ENCODE peak calls at places on chromosomes 4 and X, in nine cellular contexts. N, D, J, Y, T, C, Z, R and P are unnamed samples.

GRCh38 chrX:97841544-97842179 is 958.0 kb downstream of the RPA4 start:
- DNase-seq in N (no peak), D (no peak), J (no peak), Y (no peak), T (no peak), C (no peak), Z (no peak), R (no peak), P (no peak)

GRCh38 chr4:36222702-36223101 is 21.6 kb downstream of the ARAP2 start:
- DNase-seq in N (no peak), D (no peak), J (peak; percentile 14), Y (no peak), T (no peak), C (no peak), Z (no peak), R (no peak), P (no peak)

GRCh38 chr4:53688186-53688790 is 97.0 kb upstream of the LNX1 start:
- DNase-seq in N (peak; percentile 98), D (peak; percentile 94), J (peak; percentile 100), Y (peak; percentile 3), T (no peak), C (peak; percentile 97), Z (peak; percentile 97), R (peak; percentile 99), P (peak; percentile 98)

GRCh38 chr4:136009258-136009832 is 1522.9 kb downstream of the PCDH18 start:
- DNase-seq in N (no peak), D (no peak), J (no peak), Y (no peak), T (no peak), C (no peak), Z (no peak), R (no peak), P (no peak)

GRCh38 chrX:53036149-53036548 is 12.4 kb upstream of the GPR173 start:
- DNase-seq in N (no peak), D (no peak), J (no peak), Y (no peak), T (no peak), C (no peak), Z (no peak), R (no peak), P (no peak)

GRCh38 chr4:72602396-72602795 is 33.4 kb upstream of the ADAMTS3 start:
- DNase-seq in N (no peak), D (no peak), J (no peak), Y (no peak), T (no peak), C (no peak), Z (peak; percentile 48), R (no peak), P (no peak)

GRCh38 chr4:31692407-31692940 is 972.3 kb downstream of the PCDH7 start:
- DNase-seq in N (no peak), D (no peak), J (no peak), Y (no peak), T (no peak), C (no peak), Z (no peak), R (no peak), P (no peak)

GRCh38 chr4:36446275-36446674 is 164.9 kb downstream of the DTHD1 start:
- DNase-seq in N (no peak), D (no peak), J (no peak), Y (no peak), T (no peak), C (no peak), Z (no peak), R (no peak), P (no peak)

GRCh38 chrX:38563006-38563405 is 1.7 kb downstream of the TSPAN7 start:
- DNase-seq in N (no peak), D (no peak), J (no peak), Y (peak; percentile 1), T (no peak), C (no peak), Z (no peak), R (no peak), P (no peak)

GRCh38 chr4:86848732-86849617 is at the start of gene SLC10A6:
- DNase-seq in N (no peak), D (no peak), J (no peak), Y (no peak), T (no peak), C (no peak), Z (no peak), R (peak; percentile 49), P (no peak)

GRCh38 chr4:86846921-86847320 is 2.3 kb downstream of the SLC10A6 start:
- DNase-seq in N (no peak), D (no peak), J (peak; percentile 41), Y (no peak), T (no peak), C (peak; percentile 84), Z (no peak), R (peak; percentile 76), P (peak; percentile 86)

GRCh38 chr4:86847576-86847975 is 1.6 kb downstream of the SLC10A6 start:
- DNase-seq in N (no peak), D (no peak), J (no peak), Y (no peak), T (no peak), C (no peak), Z (no peak), R (no peak), P (no peak)

GRCh38 chr4:86845593-86845992 is 3.6 kb downstream of the SLC10A6 start:
- DNase-seq in N (no peak), D (no peak), J (no peak), Y (no peak), T (no peak), C (no peak), Z (peak; percentile 89), R (no peak), P (no peak)

DNA sequence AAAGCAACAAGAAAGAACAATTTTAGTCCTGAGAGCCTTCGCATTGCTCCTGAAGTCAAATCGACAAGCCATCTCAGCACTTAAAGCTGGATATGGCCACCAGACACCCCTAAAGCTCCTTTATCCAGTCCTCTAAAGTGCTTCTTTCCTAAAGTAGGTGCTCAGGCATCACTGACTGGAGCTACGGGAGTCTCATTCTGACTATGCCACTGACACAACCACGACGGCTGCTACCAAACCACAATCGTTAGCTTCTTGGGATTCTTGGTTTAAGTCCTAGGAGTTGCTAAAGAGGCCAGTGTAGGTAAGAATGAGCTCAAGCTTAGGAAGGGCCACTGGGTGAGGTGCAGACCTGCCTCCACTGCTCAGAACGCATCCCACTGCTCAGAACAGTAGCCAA is 1.0 kb downstream of the SLC10A6 start:
- DNase-seq in N (no peak), D (no peak), J (peak; percentile 62), Y (no peak), T (no peak), C (peak; percentile 47), Z (no peak), R (peak; percentile 72), P (no peak)
- H3K4me3 ChIP-seq in N (no peak overlapping the region), D (no peak overlapping the region), J (no peak overlapping the region), Y (no peak overlapping the region), T (peak overlapping the region; percentile 34), C (peak overlapping the region; percentile 20), Z (no peak overlapping the region), R (no peak overlapping the region), P (no peak overlapping the region)

GRCh38 chr4:166073783-166074182 is 200.7 kb downstream of the TLL1 start:
- DNase-seq in N (no peak), D (no peak), J (no peak), Y (no peak), T (no peak), C (no peak), Z (no peak), R (no peak), P (no peak)

GRCh38 chr4:166077782-166078181 is 204.7 kb downstream of the TLL1 start:
- DNase-seq in N (no peak), D (no peak), J (no peak), Y (no peak), T (no peak), C (no peak), Z (no peak), R (no peak), P (no peak)

GRCh38 chr4:166078956-166079355 is 205.9 kb downstream of the TLL1 start:
- DNase-seq in N (no peak), D (no peak), J (no peak), Y (no peak), T (no peak), C (no peak), Z (peak; percentile 16), R (no peak), P (no peak)

GRCh38 chr4:166075599-166075998 is 202.6 kb downstream of the TLL1 start:
- DNase-seq in N (no peak), D (no peak), J (no peak), Y (no peak), T (no peak), C (no peak), Z (no peak), R (no peak), P (no peak)

DNA sequence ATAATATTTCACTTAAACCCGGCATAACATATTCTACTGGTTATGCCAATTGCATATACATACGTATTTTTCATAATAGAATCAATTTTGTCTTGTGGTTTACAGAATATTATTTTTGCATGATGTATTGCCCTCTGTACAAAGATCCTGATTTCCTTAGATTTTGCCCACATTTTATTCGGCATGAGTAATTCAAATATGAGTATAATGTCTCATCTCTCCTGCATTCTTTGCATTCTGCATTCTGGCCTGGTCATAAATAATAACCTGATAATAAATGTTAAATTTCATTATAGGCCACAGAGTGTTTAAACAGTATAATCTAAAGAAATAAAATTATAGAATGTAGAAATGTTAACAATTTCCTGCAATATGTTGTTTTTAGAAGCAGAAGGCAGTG is 205.3 kb downstream of the TLL1 start:
- DNase-seq in N (no peak), D (no peak), J (no peak), Y (no peak), T (no peak), C (no peak), Z (no peak), R (no peak), P (no peak)
- H3K4me3 ChIP-seq in N (no peak overlapping the region), D (no peak overlapping the region), J (no peak overlapping the region), Y (no peak overlapping the region), T (no peak overlapping the region), C (no peak overlapping the region), Z (no peak overlapping the region), R (no peak overlapping the region), P (no peak overlapping the region)

DNA sequence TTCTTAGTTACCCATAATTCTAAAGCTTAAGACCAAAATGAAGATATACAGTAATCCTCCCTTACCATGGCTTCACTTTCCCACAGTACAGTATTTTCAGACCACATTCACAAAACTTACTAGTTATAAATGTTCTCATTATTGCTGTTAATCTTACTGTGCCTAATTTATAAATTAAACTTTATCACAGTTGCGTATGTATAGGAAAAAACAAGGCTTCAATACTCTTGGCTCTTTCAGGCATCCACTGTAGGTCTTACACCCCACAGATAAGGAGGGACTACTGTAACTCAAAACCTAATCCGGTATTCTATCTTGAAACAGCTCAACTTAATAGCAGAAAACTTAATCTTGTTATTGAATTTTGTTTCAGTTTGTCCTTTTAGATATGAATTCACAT is 3.6 kb downstream of the HMGB2 start:
- DNase-seq in N (no peak), D (no peak), J (no peak), Y (no peak), T (no peak), C (no peak), Z (no peak), R (no peak), P (no peak)
- H3K4me3 ChIP-seq in N (no peak overlapping the region), D (no peak overlapping the region), J (no peak overlapping the region), Y (no peak overlapping the region), T (no peak overlapping the region), C (no peak overlapping the region), Z (no peak overlapping the region), R (no peak overlapping the region), P (no peak overlapping the region)

DNA sequence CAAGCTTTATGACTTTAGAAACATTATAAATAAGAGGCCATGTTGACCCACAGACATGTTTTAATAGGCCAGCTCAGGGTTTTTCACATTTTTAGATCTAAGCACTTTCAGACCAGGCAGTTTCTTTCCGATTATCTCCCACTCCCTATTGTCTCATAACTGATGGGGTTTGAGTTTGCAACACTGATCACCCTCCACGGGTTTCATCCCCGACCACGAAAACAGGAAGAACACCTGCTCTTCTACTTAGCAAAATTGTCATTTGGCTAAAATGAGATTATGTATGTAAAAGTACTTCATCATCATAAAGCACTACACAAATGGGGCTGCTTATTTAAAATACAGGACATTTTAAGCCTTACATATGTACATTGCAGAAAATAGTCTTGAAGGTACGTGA is 407.9 kb downstream of the HNRNPD start:
- DNase-seq in N (no peak), D (no peak), J (no peak), Y (no peak), T (no peak), C (no peak), Z (no peak), R (no peak), P (no peak)
- H3K4me3 ChIP-seq in N (no peak overlapping the region), D (no peak overlapping the region), J (no peak overlapping the region), Y (no peak overlapping the region), T (no peak overlapping the region), C (no peak overlapping the region), Z (no peak overlapping the region), R (no peak overlapping the region), P (no peak overlapping the region)